ENCODE peak calls at places on chromosomes 16 and 17, in eight cellular contexts. A is Peyer's patch, W is transverse colon, S is adrenal gland, P is A549, N is heart left ventricle, T is gastrocnemius medialis, Q is uterus. U is an unnamed sample.

GRCh38 chr17:36978810-36979584 is 30.2 kb downstream of the AATF start:
- DNase-seq in N (no peak), W (no peak), A (no peak), Q (no peak), T (no peak), P (no peak), S (no peak), U (no peak)

GRCh38 chr17:7716901-7717755 is at the start of gene DNAH2:
- DNase-seq in N (peak), W (peak), Q (peak), P (peak), A (peak), T (peak), S (peak), U (peak)

GRCh38 chr17:30031214-30031869 is 85.3 kb upstream of the NSRP1 start:
- DNase-seq in S (no peak), W (no peak), P (no peak), N (no peak), Q (no peak), T (no peak), A (no peak), U (no peak)

GRCh38 chr17:279776-280175 is 72.8 kb downstream of the RPH3AL start:
- DNase-seq in P (no peak), S (peak), A (no peak), W (no peak), N (no peak), Q (no peak), T (no peak), U (no peak)

GRCh38 chr16:70749681-70750601 is 51.0 kb downstream of the VAC14 start:
- DNase-seq in W (no peak), N (peak), S (no peak), T (no peak), P (no peak), A (no peak), Q (peak), U (peak)

GRCh38 chr17:19407601-19408380 is 3.2 kb upstream of the RNF112 start:
- DNase-seq in Q (no peak), A (no peak), S (peak), T (no peak), N (no peak), W (no peak), P (no peak), U (no peak)

GRCh38 chr16:65002265-65002664 is 119.6 kb downstream of the CDH11 start:
- DNase-seq in T (no peak), W (no peak), Q (no peak), N (no peak), P (no peak), A (no peak), S (no peak), U (no peak)

GRCh38 chr17:80596760-80597608 is 52.3 kb downstream of the RPTOR start:
- DNase-seq in P (no peak), T (no peak), N (no peak), Q (no peak), A (no peak), S (no peak), W (no peak), U (no peak)

GRCh38 chr16:56848955-56849689 is 15.9 kb upstream of the SLC12A3 start:
- DNase-seq in W (no peak), S (no peak), N (no peak), P (no peak), Q (peak), A (peak), T (no peak), U (no peak)

GRCh38 chr16:87463722-87464690 is 28.8 kb downstream of the ZCCHC14 start:
- DNase-seq in T (no peak), N (no peak), W (peak), P (no peak), A (peak), S (peak), Q (no peak), U (peak)

GRCh38 chr16:54425681-54426549 is 139.3 kb upstream of the IRX3 start:
- DNase-seq in Q (no peak), S (no peak), P (no peak), T (no peak), N (no peak), A (no peak), W (no peak), U (no peak)

GRCh38 chr17:75875940-75876189 is 2.5 kb downstream of the TRIM47 start:
- DNase-seq in N (no peak), A (no peak), W (no peak), Q (no peak), P (no peak), S (no peak), T (no peak), U (no peak)

GRCh38 chr16:54417384-54417783 is 130.8 kb upstream of the IRX3 start:
- DNase-seq in P (no peak), A (no peak), Q (no peak), N (no peak), S (no peak), W (no peak), T (no peak), U (no peak)

GRCh38 chr17:21680366-21680765 is 12.0 kb upstream of the KCNJ18 start:
- DNase-seq in N (peak), P (no peak), A (peak), S (no peak), T (no peak), W (no peak), Q (no peak), U (no peak)

GRCh38 chr17:39114744-39115534 is 36.5 kb downstream of the PLXDC1 start:
- DNase-seq in T (no peak), Q (peak), S (no peak), P (no peak), N (no peak), W (no peak), A (no peak), U (no peak)

GRCh38 chr17:48878920-48879898 is 13.4 kb upstream of the ATP5MC1 start:
- DNase-seq in T (peak), S (peak), P (peak), Q (peak), N (no peak), A (peak), W (peak), U (peak)

GRCh38 chr16:21336231-21336630 is 58.1 kb upstream of the CRYM start:
- DNase-seq in W (no peak), T (no peak), P (no peak), N (no peak), S (no peak), A (no peak), Q (no peak), U (no peak)

GRCh38 chr16:88790312-88791150 is 5.5 kb upstream of the PIEZO1 start:
- DNase-seq in S (no peak), W (peak), P (no peak), Q (no peak), A (peak), N (no peak), T (no peak), U (peak)

GRCh38 chr16:20613471-20613887 is 37.3 kb upstream of the ACSM2B start:
- DNase-seq in A (no peak), Q (no peak), N (peak), S (no peak), T (no peak), P (no peak), W (no peak), U (no peak)

GRCh38 chr17:68468334-68468733 is 11.0 kb upstream of the WIPI1 start:
- DNase-seq in Q (no peak), T (no peak), P (no peak), N (no peak), S (no peak), W (no peak), A (no peak), U (no peak)

GRCh38 chr17:74210191-74211140 is 2.9 kb upstream of the TTYH2 start:
- DNase-seq in P (peak), Q (peak), N (peak), S (peak), W (peak), A (peak), T (peak), U (peak)

GRCh38 chr16:4661661-4662060 is 31.7 kb upstream of the NUDT16L1 start:
- DNase-seq in N (no peak), S (no peak), P (no peak), W (no peak), T (no peak), Q (no peak), A (no peak), U (no peak)

GRCh38 chr16:86383488-86384262 is 126.7 kb upstream of the FOXF1 start:
- DNase-seq in T (no peak), Q (no peak), W (no peak), S (no peak), P (peak), N (no peak), A (no peak), U (peak)

GRCh38 chr16:88084881-88085280 is 133.6 kb downstream of the BANP start:
- DNase-seq in S (no peak), A (no peak), T (no peak), N (no peak), Q (no peak), W (no peak), P (no peak), U (no peak)

GRCh38 chr17:72567774-72568173 is 447.0 kb downstream of the SOX9 start:
- DNase-seq in T (no peak), Q (no peak), A (no peak), S (no peak), W (no peak), N (no peak), P (no peak), U (no peak)

GRCh38 chr17:77144227-77144626 is 3.5 kb downstream of the SEC14L1 start:
- DNase-seq in A (no peak), S (no peak), Q (no peak), W (no peak), N (no peak), P (no peak), T (no peak), U (no peak)

GRCh38 chr17:74165811-74166365 is 37.6 kb upstream of the RPL38 start:
- DNase-seq in Q (no peak), A (no peak), N (no peak), T (no peak), P (no peak), W (no peak), S (peak), U (no peak)

GRCh38 chr17:44038604-44039007 is 23.8 kb upstream of the TMEM101 start:
- DNase-seq in P (no peak), N (no peak), Q (no peak), T (peak), S (no peak), A (peak), W (no peak), U (no peak)

GRCh38 chr16:28204211-28204610 is 7.6 kb downstream of the XPO6 start:
- DNase-seq in W (no peak), A (no peak), T (no peak), N (no peak), Q (no peak), S (no peak), P (no peak), U (no peak)

GRCh38 chr16:85522842-85523601 is 90.1 kb upstream of the GSE1 start:
- DNase-seq in T (no peak), S (no peak), W (peak), N (no peak), Q (peak), P (no peak), A (no peak), U (no peak)

GRCh38 chr16:9670058-9670457 is 512.2 kb downstream of the GRIN2A start:
- DNase-seq in P (no peak), T (no peak), Q (no peak), N (no peak), A (no peak), S (no peak), W (no peak), U (no peak)

GRCh38 chr17:22454070-22454999 is 762.0 kb downstream of the KCNJ18 start:
- DNase-seq in N (no peak), Q (no peak), A (no peak), T (no peak), W (no peak), S (no peak), P (no peak), U (no peak)

GRCh38 chr16:79589495-79590134 is 10.9 kb downstream of the MAF start:
- DNase-seq in W (no peak), Q (peak), S (no peak), A (no peak), N (peak), P (no peak), T (peak), U (no peak)

GRCh38 chr17:61128671-61129115 is 270.9 kb upstream of the TBX2 start:
- DNase-seq in A (no peak), S (no peak), T (no peak), N (no peak), Q (no peak), P (no peak), W (no peak), U (no peak)

GRCh38 chr16:47732806-47733150 is 271.6 kb downstream of the PHKB start:
- DNase-seq in P (peak), T (no peak), W (no peak), Q (no peak), N (no peak), S (no peak), A (no peak), U (no peak)

GRCh38 chr17:8894189-8894611 is 26.7 kb upstream of the PIK3R6 start:
- DNase-seq in T (no peak), N (no peak), Q (no peak), P (no peak), W (peak), S (no peak), A (peak), U (no peak)

GRCh38 chr17:78729636-78730035 is 52.4 kb downstream of the CYTH1 start:
- DNase-seq in N (no peak), Q (no peak), P (no peak), A (no peak), T (no peak), S (no peak), W (no peak), U (no peak)

GRCh38 chr16:68689921-68690320 is 44.8 kb downstream of the CDH3 start:
- DNase-seq in Q (no peak), N (no peak), P (no peak), T (no peak), A (no peak), W (no peak), S (no peak), U (no peak)

GRCh38 chr16:75216576-75216975 is 2.2 kb upstream of the CTRB1 start:
- DNase-seq in T (no peak), Q (no peak), S (no peak), P (no peak), N (no peak), W (no peak), A (no peak), U (no peak)

GRCh38 chr17:19338031-19338990 is 24.2 kb downstream of the B9D1 start:
- DNase-seq in S (peak), N (peak), A (peak), T (peak), P (peak), W (peak), Q (no peak), U (peak)

DNA sequence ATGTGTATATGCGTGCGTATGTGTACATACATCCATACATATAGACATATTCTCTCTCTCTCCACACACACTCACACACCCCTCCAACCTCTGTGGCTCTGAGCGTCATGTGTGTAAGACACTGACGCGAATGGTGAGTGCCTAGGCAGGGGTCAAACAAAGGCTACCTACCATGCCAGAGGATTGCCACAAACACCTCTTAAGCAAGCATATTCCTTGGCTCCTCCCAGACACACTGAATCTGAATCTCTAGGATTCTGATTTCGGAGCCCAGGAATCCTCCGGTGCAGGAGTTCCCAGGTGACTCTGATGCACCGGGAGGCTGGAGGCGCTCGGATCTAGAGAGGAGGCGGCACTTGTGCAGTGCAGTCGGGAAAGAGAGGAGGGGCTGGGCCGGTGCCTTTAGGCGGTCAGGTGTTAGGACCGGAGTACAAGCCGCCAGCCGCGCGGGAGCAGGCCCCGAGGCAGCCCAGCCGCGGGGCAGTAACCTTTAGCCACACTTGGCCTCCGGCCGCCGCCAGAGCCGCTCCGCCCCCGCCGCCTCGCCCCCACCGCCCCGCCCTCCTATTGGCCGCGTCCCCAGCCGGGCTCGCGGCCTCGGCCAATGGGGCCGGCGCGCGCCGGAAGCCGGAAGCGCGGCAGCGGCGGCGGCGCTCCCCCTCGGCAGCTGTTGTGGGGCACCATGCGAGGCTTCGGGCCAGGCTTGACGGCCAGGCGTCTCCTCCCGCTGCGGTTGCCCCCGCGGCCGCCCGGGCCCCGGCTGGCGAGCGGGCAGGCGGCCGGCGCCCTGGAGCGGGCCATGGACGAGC is at the start of gene MLYCD:
- DNase-seq in W (peak), Q (peak), A (peak), S (peak), T (peak), P (peak), N (peak), U (peak)
- TF ChIP-seq POLR2A in W (no peak), Q (no peak), A (peak), S (peak), T (peak), P (peak), N (peak), U (peak)

GRCh38 chr16:14002416-14002815 is 68.7 kb upstream of the MRTFB start:
- DNase-seq in S (no peak), A (no peak), P (no peak), Q (no peak), N (no peak), W (no peak), T (no peak), U (peak)

GRCh38 chr16:14001521-14001920 is 69.6 kb upstream of the MRTFB start:
- DNase-seq in W (no peak), S (no peak), P (no peak), T (no peak), Q (no peak), N (no peak), A (no peak), U (no peak)

GRCh38 chr16:14004031-14004718 is 66.9 kb upstream of the MRTFB start:
- DNase-seq in S (peak), P (no peak), Q (peak), W (no peak), T (peak), A (no peak), N (peak), U (no peak)

GRCh38 chr16:14004719-14005315 is 66.3 kb upstream of the MRTFB start:
- DNase-seq in P (no peak), W (no peak), Q (no peak), A (no peak), S (peak), T (no peak), N (no peak), U (no peak)

GRCh38 chr16:14003119-14003570 is 68.0 kb upstream of the MRTFB start:
- DNase-seq in Q (peak), A (peak), S (peak), P (no peak), T (peak), W (peak), N (peak), U (peak)
- H3K4me3 ChIP-seq in Q (peak), A (no peak), S (no peak), P (no peak), T (peak), W (peak), N (peak), U (no peak)

GRCh38 chr16:27203429-27204231 is at the start of gene KDM8:
- DNase-seq in T (peak), P (peak), W (peak), N (peak), Q (peak), A (peak), S (peak), U (peak)
- TF ChIP-seq POLR2A in T (peak), P (peak), W (peak), N (peak), Q (peak), A (peak), S (peak), U (peak)

DNA sequence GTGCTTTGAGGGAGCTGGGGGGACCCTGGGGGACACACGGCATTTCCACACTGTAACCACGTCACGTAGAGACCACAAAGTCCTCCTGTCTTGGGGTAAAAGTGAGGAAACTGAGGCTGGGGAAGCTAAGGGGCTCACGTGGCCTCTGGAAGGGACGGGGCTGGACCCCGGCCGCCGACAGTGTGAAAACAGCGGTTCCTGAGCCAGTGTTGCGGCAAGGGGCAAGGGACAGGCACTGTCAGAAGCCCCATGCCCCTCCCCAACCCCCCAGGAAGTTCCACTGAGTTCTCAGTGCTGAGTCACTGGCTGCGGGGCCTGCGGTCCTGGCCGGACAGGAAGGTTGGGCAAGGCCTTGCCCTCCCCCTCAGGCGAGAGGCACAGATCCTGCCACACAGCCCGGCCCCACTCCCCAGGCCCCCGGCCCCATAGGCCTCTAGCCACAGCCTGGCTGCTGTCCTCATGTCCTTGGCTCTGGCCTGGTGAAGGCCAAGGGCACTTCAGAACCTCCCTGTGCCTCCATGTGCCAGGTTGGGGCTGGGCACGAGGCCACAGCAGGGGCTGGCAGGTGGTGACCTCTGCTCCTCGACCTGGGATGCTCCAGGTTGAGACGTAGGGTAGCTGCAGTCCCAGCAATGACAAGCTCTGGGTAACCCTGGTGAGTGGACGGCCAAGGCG is 5.0 kb upstream of the CCDC57 start:
- DNase-seq in W (peak), Q (no peak), A (no peak), T (peak), S (peak), P (peak), N (peak), U (peak)
- H3K4me3 ChIP-seq in W (no peak), Q (no peak), A (no peak), T (no peak), S (no peak), P (no peak), N (no peak), U (peak)

GRCh38 chr17:45147581-45148182 is 593 bp upstream of the HEXIM1 start:
- DNase-seq in Q (peak), N (peak), W (peak), A (peak), S (peak), P (peak), T (peak), U (peak)
- TF ChIP-seq POLR2A in Q (peak), N (no peak), W (no peak), A (peak), S (peak), P (no peak), T (no peak), U (no peak)

GRCh38 chr17:41692722-41693521 is 4.2 kb downstream of the EIF1 start:
- DNase-seq in P (peak), S (no peak), Q (no peak), N (no peak), T (no peak), A (no peak), W (no peak), U (no peak)

GRCh38 chr17:41688641-41689496 is at the start of gene EIF1:
- DNase-seq in S (peak), W (peak), N (peak), T (peak), A (peak), Q (peak), P (peak), U (peak)

GRCh38 chr17:41690497-41690896 is 1.8 kb downstream of the EIF1 start:
- DNase-seq in W (no peak), A (no peak), Q (no peak), T (no peak), N (no peak), S (no peak), P (no peak), U (no peak)

GRCh38 chr17:41689497-41690299 is 1.0 kb downstream of the EIF1 start:
- DNase-seq in Q (no peak), P (peak), W (peak), N (no peak), S (peak), A (peak), T (no peak), U (peak)

GRCh38 chr17:41691031-41691777 is 2.5 kb downstream of the EIF1 start:
- DNase-seq in N (no peak), P (no peak), A (no peak), T (no peak), W (no peak), S (no peak), Q (no peak), U (no peak)
- H3K4me3 ChIP-seq in N (peak), P (peak), A (no peak), T (peak), W (no peak), S (no peak), Q (no peak), U (no peak)